ENCODE peak calls at places on chromosomes 6 and 20, in four cellular contexts. V, D, U and G are unnamed samples.

GRCh38 chr6:163793584-163793983 is 379.1 kb downstream of the QKI start:
- DNase-seq in U (no peak), V (no peak), D (no peak), G (no peak)

GRCh38 chr20:16761305-16761829 is 13.2 kb downstream of the OTOR start:
- DNase-seq in V (peak; percentile 13), D (peak; percentile 49), U (peak; percentile 59), G (peak; percentile 62)

GRCh38 chr6:56144538-56145324 is 102.6 kb downstream of the COL21A1 start:
- DNase-seq in V (no peak), U (no peak), D (no peak), G (no peak)

GRCh38 chr6:147585256-147585655 is 76.8 kb downstream of the SAMD5 start:
- DNase-seq in D (no peak), V (no peak), U (no peak), G (no peak)

GRCh38 chr6:134249759-134250602 is 67.9 kb downstream of the SGK1 start:
- DNase-seq in U (no peak), D (no peak), V (no peak), G (no peak)

GRCh38 chr6:118784641-118785164 is 109.2 kb upstream of the ASF1A start:
- DNase-seq in V (no peak), D (peak; percentile 23), U (no peak), G (peak; percentile 53)

GRCh38 chr6:113481441-113481840 is 375.7 kb upstream of the MARCKS start:
- DNase-seq in U (no peak), V (peak; percentile 65), D (no peak), G (no peak)

GRCh38 chr6:132907915-132908314 is 93.5 kb downstream of the RPS12 start:
- DNase-seq in V (no peak), U (no peak), D (no peak), G (no peak)